ENCODE peak calls at places on chromosomes 11 and 22, in eight cellular contexts. One of them, this sample, is unnamed.

GRCh38 chr11:66020618-66021357 is 5.5 kb downstream of the CATSPER1 start:
- DNase-seq in T-helper 9 cell: no peak
- DNase-seq in H4: peak; percentile 89
- DNase-seq in GM12891: no peak
- DNase-seq in heart left ventricle: no peak
- DNase-seq in NCI-H774: no peak
- DNase-seq in posterior cingulate gyrus: no peak
- DNase-seq in naive thymus-derived CD8-positive, alpha-beta T cell: peak; percentile 60
- DNase-seq in this sample: no peak

GRCh38 chr11:16126361-16126760 is 230.0 kb downstream of the SOX6 start:
- DNase-seq in naive thymus-derived CD8-positive, alpha-beta T cell: no peak
- DNase-seq in T-helper 9 cell: no peak
- DNase-seq in heart left ventricle: no peak
- DNase-seq in posterior cingulate gyrus: no peak
- DNase-seq in H4: peak; percentile 10
- DNase-seq in NCI-H774: peak; percentile 70
- DNase-seq in GM12891: no peak
- DNase-seq in this sample: no peak

GRCh38 chr11:134027671-134028070 is 41.2 kb upstream of the JAM3 start:
- DNase-seq in naive thymus-derived CD8-positive, alpha-beta T cell: peak; percentile 87
- DNase-seq in T-helper 9 cell: no peak
- DNase-seq in heart left ventricle: no peak
- DNase-seq in posterior cingulate gyrus: no peak
- DNase-seq in GM12891: no peak
- DNase-seq in NCI-H774: no peak
- DNase-seq in H4: no peak
- DNase-seq in this sample: no peak

GRCh38 chr11:65496304-65497140 is 2.3 kb upstream of the MALAT1 start:
- DNase-seq in H4: no peak
- DNase-seq in posterior cingulate gyrus: no peak
- DNase-seq in NCI-H774: peak; percentile 47
- DNase-seq in naive thymus-derived CD8-positive, alpha-beta T cell: no peak
- DNase-seq in T-helper 9 cell: no peak
- DNase-seq in heart left ventricle: peak; percentile 45
- DNase-seq in GM12891: no peak
- DNase-seq in this sample: no peak

GRCh38 chr11:61832758-61833157 is 4.7 kb downstream of the FADS2 start:
- DNase-seq in naive thymus-derived CD8-positive, alpha-beta T cell: no peak
- DNase-seq in H4: no peak
- DNase-seq in posterior cingulate gyrus: no peak
- DNase-seq in GM12891: no peak
- DNase-seq in heart left ventricle: peak; percentile 36
- DNase-seq in NCI-H774: no peak
- DNase-seq in T-helper 9 cell: no peak
- DNase-seq in this sample: no peak

GRCh38 chr22:17501679-17502285 is 61.5 kb upstream of the SLC25A18 start:
- DNase-seq in naive thymus-derived CD8-positive, alpha-beta T cell: peak; percentile 70
- DNase-seq in T-helper 9 cell: peak; percentile 1
- DNase-seq in heart left ventricle: peak; percentile 19
- DNase-seq in NCI-H774: peak; percentile 20
- DNase-seq in GM12891: peak; percentile 39
- DNase-seq in posterior cingulate gyrus: no peak
- DNase-seq in H4: peak; percentile 36
- DNase-seq in this sample: peak; percentile 80

GRCh38 chr11:31656051-31656450 is 146.5 kb downstream of the ELP4 start:
- DNase-seq in T-helper 9 cell: no peak
- DNase-seq in H4: peak; percentile 29
- DNase-seq in naive thymus-derived CD8-positive, alpha-beta T cell: no peak
- DNase-seq in GM12891: no peak
- DNase-seq in heart left ventricle: no peak
- DNase-seq in NCI-H774: no peak
- DNase-seq in posterior cingulate gyrus: no peak
- DNase-seq in this sample: no peak

GRCh38 chr11:32050256-32050655 is 40.6 kb upstream of the RCN1 start:
- DNase-seq in T-helper 9 cell: no peak
- DNase-seq in heart left ventricle: no peak
- DNase-seq in naive thymus-derived CD8-positive, alpha-beta T cell: no peak
- DNase-seq in H4: no peak
- DNase-seq in posterior cingulate gyrus: no peak
- DNase-seq in GM12891: no peak
- DNase-seq in NCI-H774: no peak
- DNase-seq in this sample: no peak

GRCh38 chr11:85316967-85317366 is 310.2 kb downstream of the DLG2 start:
- DNase-seq in T-helper 9 cell: no peak
- DNase-seq in heart left ventricle: no peak
- DNase-seq in NCI-H774: peak; percentile 85
- DNase-seq in H4: peak; percentile 26
- DNase-seq in posterior cingulate gyrus: no peak
- DNase-seq in GM12891: peak; percentile 3
- DNase-seq in naive thymus-derived CD8-positive, alpha-beta T cell: no peak
- DNase-seq in this sample: no peak

GRCh38 chr11:86514453-86514852 is 139.8 kb downstream of the CCDC81 start:
- DNase-seq in H4: no peak
- DNase-seq in T-helper 9 cell: no peak
- DNase-seq in NCI-H774: no peak
- DNase-seq in posterior cingulate gyrus: no peak
- DNase-seq in naive thymus-derived CD8-positive, alpha-beta T cell: no peak
- DNase-seq in heart left ventricle: no peak
- DNase-seq in GM12891: no peak
- DNase-seq in this sample: no peak

GRCh38 chr11:125110506-125110905 is 920 bp downstream of the TMEM218 start:
- DNase-seq in GM12891: no peak
- DNase-seq in T-helper 9 cell: no peak
- DNase-seq in H4: no peak
- DNase-seq in heart left ventricle: no peak
- DNase-seq in posterior cingulate gyrus: no peak
- DNase-seq in naive thymus-derived CD8-positive, alpha-beta T cell: no peak
- DNase-seq in NCI-H774: no peak
- DNase-seq in this sample: no peak

GRCh38 chr11:1160231-1161101 is 2.7 kb downstream of the MUC5AC start:
- DNase-seq in heart left ventricle: no peak
- DNase-seq in naive thymus-derived CD8-positive, alpha-beta T cell: peak; percentile 56
- DNase-seq in NCI-H774: no peak
- DNase-seq in posterior cingulate gyrus: no peak
- DNase-seq in H4: no peak
- DNase-seq in T-helper 9 cell: no peak
- DNase-seq in GM12891: peak; percentile 20
- DNase-seq in this sample: no peak

GRCh38 chr11:2088746-2089535 is 50.2 kb downstream of the IGF2 start:
- DNase-seq in naive thymus-derived CD8-positive, alpha-beta T cell: no peak
- DNase-seq in posterior cingulate gyrus: no peak
- DNase-seq in H4: no peak
- DNase-seq in GM12891: peak; percentile 40
- DNase-seq in NCI-H774: no peak
- DNase-seq in heart left ventricle: no peak
- DNase-seq in T-helper 9 cell: no peak
- DNase-seq in this sample: no peak

GRCh38 chr22:22669093-22669492 is 24.7 kb downstream of the GGTLC2 start:
- DNase-seq in H4: no peak
- DNase-seq in T-helper 9 cell: no peak
- DNase-seq in posterior cingulate gyrus: no peak
- DNase-seq in naive thymus-derived CD8-positive, alpha-beta T cell: no peak
- DNase-seq in NCI-H774: no peak
- DNase-seq in heart left ventricle: no peak
- DNase-seq in GM12891: no peak
- DNase-seq in this sample: no peak

GRCh38 chr11:104870910-104871309 is 27.4 kb downstream of the CASP12 start:
- DNase-seq in GM12891: no peak
- DNase-seq in posterior cingulate gyrus: no peak
- DNase-seq in heart left ventricle: no peak
- DNase-seq in naive thymus-derived CD8-positive, alpha-beta T cell: no peak
- DNase-seq in H4: no peak
- DNase-seq in NCI-H774: no peak
- DNase-seq in T-helper 9 cell: no peak
- DNase-seq in this sample: no peak

GRCh38 chr11:77672276-77672675 is 34.7 kb upstream of the CLNS1A start:
- DNase-seq in naive thymus-derived CD8-positive, alpha-beta T cell: no peak
- DNase-seq in NCI-H774: no peak
- DNase-seq in heart left ventricle: peak; percentile 24
- DNase-seq in H4: no peak
- DNase-seq in GM12891: no peak
- DNase-seq in posterior cingulate gyrus: no peak
- DNase-seq in T-helper 9 cell: no peak
- DNase-seq in this sample: no peak

GRCh38 chr22:32761251-32761903 is 40.1 kb upstream of the TIMP3 start:
- DNase-seq in GM12891: no peak
- DNase-seq in posterior cingulate gyrus: no peak
- DNase-seq in naive thymus-derived CD8-positive, alpha-beta T cell: no peak
- DNase-seq in T-helper 9 cell: no peak
- DNase-seq in NCI-H774: no peak
- DNase-seq in heart left ventricle: no peak
- DNase-seq in H4: peak; percentile 76
- DNase-seq in this sample: no peak

GRCh38 chr11:12287374-12288211 is 89.8 kb upstream of the PARVA start:
- DNase-seq in NCI-H774: no peak
- DNase-seq in H4: peak; percentile 95
- DNase-seq in posterior cingulate gyrus: no peak
- DNase-seq in naive thymus-derived CD8-positive, alpha-beta T cell: no peak
- DNase-seq in heart left ventricle: peak; percentile 65
- DNase-seq in T-helper 9 cell: no peak
- DNase-seq in GM12891: no peak
- DNase-seq in this sample: no peak

GRCh38 chr11:47132981-47133380 is 43.7 kb downstream of the ARFGAP2 start:
- DNase-seq in naive thymus-derived CD8-positive, alpha-beta T cell: no peak
- DNase-seq in GM12891: no peak
- DNase-seq in H4: no peak
- DNase-seq in posterior cingulate gyrus: no peak
- DNase-seq in T-helper 9 cell: no peak
- DNase-seq in heart left ventricle: no peak
- DNase-seq in NCI-H774: no peak
- DNase-seq in this sample: no peak

GRCh38 chr11:12677131-12677530 is 2.9 kb downstream of the TEAD1 start:
- DNase-seq in GM12891: no peak
- DNase-seq in posterior cingulate gyrus: no peak
- DNase-seq in heart left ventricle: no peak
- DNase-seq in naive thymus-derived CD8-positive, alpha-beta T cell: no peak
- DNase-seq in T-helper 9 cell: no peak
- DNase-seq in H4: peak; percentile 50
- DNase-seq in NCI-H774: no peak
- DNase-seq in this sample: no peak

GRCh38 chr11:68828957-68829356 is 12.8 kb downstream of the CPT1A start:
- DNase-seq in H4: no peak
- DNase-seq in NCI-H774: no peak
- DNase-seq in heart left ventricle: no peak
- DNase-seq in GM12891: no peak
- DNase-seq in naive thymus-derived CD8-positive, alpha-beta T cell: no peak
- DNase-seq in T-helper 9 cell: no peak
- DNase-seq in posterior cingulate gyrus: no peak
- DNase-seq in this sample: no peak

GRCh38 chr11:117520201-117520600 is 192.5 kb downstream of the CEP164 start:
- DNase-seq in heart left ventricle: no peak
- DNase-seq in NCI-H774: no peak
- DNase-seq in naive thymus-derived CD8-positive, alpha-beta T cell: no peak
- DNase-seq in posterior cingulate gyrus: no peak
- DNase-seq in H4: no peak
- DNase-seq in GM12891: no peak
- DNase-seq in T-helper 9 cell: no peak
- DNase-seq in this sample: no peak

GRCh38 chr11:88683024-88683423 is 345.5 kb upstream of the CTSC start:
- DNase-seq in heart left ventricle: no peak
- DNase-seq in T-helper 9 cell: no peak
- DNase-seq in posterior cingulate gyrus: no peak
- DNase-seq in naive thymus-derived CD8-positive, alpha-beta T cell: no peak
- DNase-seq in NCI-H774: no peak
- DNase-seq in H4: no peak
- DNase-seq in GM12891: no peak
- DNase-seq in this sample: no peak

GRCh38 chr11:69355346-69355940 is 61.5 kb downstream of the MYEOV start:
- DNase-seq in posterior cingulate gyrus: no peak
- DNase-seq in heart left ventricle: no peak
- DNase-seq in GM12891: no peak
- DNase-seq in NCI-H774: no peak
- DNase-seq in naive thymus-derived CD8-positive, alpha-beta T cell: no peak
- DNase-seq in T-helper 9 cell: no peak
- DNase-seq in H4: no peak
- DNase-seq in this sample: no peak

GRCh38 chr11:44524751-44525171 is 40.7 kb upstream of the CD82 start:
- DNase-seq in T-helper 9 cell: no peak
- DNase-seq in posterior cingulate gyrus: no peak
- DNase-seq in H4: no peak
- DNase-seq in heart left ventricle: peak; percentile 55
- DNase-seq in naive thymus-derived CD8-positive, alpha-beta T cell: no peak
- DNase-seq in NCI-H774: no peak
- DNase-seq in GM12891: no peak
- DNase-seq in this sample: no peak

GRCh38 chr11:69186316-69187266 is 30.9 kb downstream of the SMIM38 start:
- DNase-seq in heart left ventricle: no peak
- DNase-seq in T-helper 9 cell: no peak
- DNase-seq in H4: no peak
- DNase-seq in naive thymus-derived CD8-positive, alpha-beta T cell: no peak
- DNase-seq in NCI-H774: no peak
- DNase-seq in GM12891: no peak
- DNase-seq in posterior cingulate gyrus: no peak
- DNase-seq in this sample: no peak

GRCh38 chr11:12746593-12747097 is 72.4 kb downstream of the TEAD1 start:
- DNase-seq in T-helper 9 cell: no peak
- DNase-seq in GM12891: no peak
- DNase-seq in naive thymus-derived CD8-positive, alpha-beta T cell: no peak
- DNase-seq in posterior cingulate gyrus: no peak
- DNase-seq in heart left ventricle: peak; percentile 74
- DNase-seq in NCI-H774: peak; percentile 53
- DNase-seq in H4: peak; percentile 95
- DNase-seq in this sample: no peak

GRCh38 chr22:50701076-50701419 is 28.4 kb downstream of the SHANK3 start:
- DNase-seq in NCI-H774: no peak
- DNase-seq in H4: no peak
- DNase-seq in GM12891: no peak
- DNase-seq in naive thymus-derived CD8-positive, alpha-beta T cell: peak; percentile 52
- DNase-seq in T-helper 9 cell: no peak
- DNase-seq in posterior cingulate gyrus: peak; percentile 9
- DNase-seq in heart left ventricle: no peak
- DNase-seq in this sample: no peak